ENCODE peak calls at places on chromosomes 2 and 18, in nine cellular contexts. K is aorta; P is hepatic stellate cell; Q is HEK293T; W is NCI-H345; L is Kasumi-1; I is posterior vena cava; R is activated T-cell treated with anti-CD3 and anti-CD28 coated beads for 1 hour; T is stimulated activated CD4-positive, alpha-beta T cell treated with anti-CD3 and anti-CD28 coated beads, Interleukin-15, amount 100 ng/mL, for 1 hour. H is an unnamed sample.

GRCh38 chr18:43893001-43893637 is 615.8 kb upstream of the SYT4 start:
- DNase-seq in K (no peak), P (peak; percentile 8), Q (no peak), W (no peak), L (no peak), I (no peak), R (no peak), T (no peak), H (no peak)

GRCh38 chr18:79789091-79789891 is 8.4 kb upstream of the KCNG2 start:
- DNase-seq in K (peak; percentile 38), P (no peak), Q (no peak), W (no peak), L (no peak), I (peak; percentile 47), R (no peak), T (no peak), H (no peak)

GRCh38 chr18:35376393-35376741 is 770 bp downstream of the ZNF396 start:
- DNase-seq in K (peak; percentile 68), P (no peak), Q (no peak), W (peak; percentile 24), L (peak; percentile 8), I (peak; percentile 85), R (no peak), T (no peak), H (peak; percentile 70)

GRCh38 chr2:189370719-189371118 is 70.6 kb upstream of the WDR75 start:
- DNase-seq in K (peak; percentile 54), P (no peak), Q (no peak), W (no peak), L (no peak), I (no peak), R (no peak), T (no peak), H (no peak)

GRCh38 chr18:36692331-36692730 is 136.5 kb downstream of the TPGS2 start:
- DNase-seq in K (no peak), P (no peak), Q (peak; percentile 1), W (no peak), L (no peak), I (no peak), R (no peak), T (no peak), H (no peak)

GRCh38 chr2:11692966-11693521 is 23.0 kb upstream of the NTSR2 start:
- DNase-seq in K (no peak), P (peak; percentile 75), Q (peak; percentile 75), W (peak; percentile 75), L (peak; percentile 82), I (no peak), R (peak; percentile 45), T (no peak), H (peak; percentile 43)

GRCh38 chr18:79949571-79950439 is 1.6 kb downstream of the SLC66A2 start:
- DNase-seq in K (peak; percentile 80), P (no peak), Q (no peak), W (no peak), L (peak; percentile 95), I (peak; percentile 85), R (no peak), T (no peak), H (peak; percentile 96)

GRCh38 chr2:124283090-124283489 is 258.0 kb downstream of the CNTNAP5 start:
- DNase-seq in K (no peak), P (no peak), Q (no peak), W (peak; percentile 48), L (no peak), I (no peak), R (no peak), T (no peak), H (no peak)

GRCh38 chr2:200585730-200586643 is at the start of gene AOX1:
- DNase-seq in K (peak; percentile 62), P (peak; percentile 31), Q (no peak), W (peak; percentile 42), L (no peak), I (peak; percentile 92), R (peak; percentile 6), T (no peak), H (no peak)

GRCh38 chr18:45670281-45670962 is 53.6 kb upstream of the SLC14A1 start:
- DNase-seq in K (no peak), P (peak; percentile 50), Q (no peak), W (no peak), L (peak; percentile 86), I (peak; percentile 83), R (no peak), T (no peak), H (peak; percentile 88)

GRCh38 chr2:15784106-15784885 is 156.1 kb upstream of the MYCN start:
- DNase-seq in K (no peak), P (no peak), Q (no peak), W (no peak), L (no peak), I (peak; percentile 72), R (no peak), T (no peak), H (no peak)

GRCh38 chr2:186543561-186544131 is 46.2 kb upstream of the ITGAV start:
- DNase-seq in K (no peak), P (peak; percentile 7), Q (no peak), W (no peak), L (no peak), I (no peak), R (no peak), T (no peak), H (no peak)

GRCh38 chr2:113050921-113051895 is 1.5 kb downstream of the IL36B start:
- DNase-seq in K (no peak), P (no peak), Q (no peak), W (no peak), L (no peak), I (no peak), R (no peak), T (no peak), H (no peak)

GRCh38 chr2:218853766-218854165 is 5.8 kb upstream of the WNT6 start:
- DNase-seq in K (no peak), P (no peak), Q (no peak), W (no peak), L (no peak), I (peak; percentile 25), R (no peak), T (no peak), H (peak; percentile 92)

GRCh38 chr2:123513351-123513750 is 511.7 kb upstream of the CNTNAP5 start:
- DNase-seq in K (no peak), P (no peak), Q (no peak), W (no peak), L (no peak), I (no peak), R (no peak), T (no peak), H (no peak)

GRCh38 chr2:241235859-241236593 is 47.5 kb downstream of the ANO7 start:
- DNase-seq in K (peak; percentile 41), P (no peak), Q (no peak), W (no peak), L (no peak), I (peak; percentile 60), R (no peak), T (no peak), H (no peak)

GRCh38 chr2:238180554-238180953 is 21.8 kb downstream of the ERFE start:
- DNase-seq in K (no peak), P (no peak), Q (no peak), W (no peak), L (no peak), I (no peak), R (no peak), T (no peak), H (no peak)

GRCh38 chr2:135629520-135629919 is 98.2 kb downstream of the R3HDM1 start:
- DNase-seq in K (no peak), P (no peak), Q (no peak), W (no peak), L (no peak), I (no peak), R (no peak), T (no peak), H (no peak)

GRCh38 chr18:56785006-56785405 is 133.8 kb downstream of the WDR7 start:
- DNase-seq in K (no peak), P (no peak), Q (no peak), W (no peak), L (no peak), I (no peak), R (no peak), T (no peak), H (no peak)

GRCh38 chr2:241854342-241855244 is 4.1 kb downstream of the PDCD1 start:
- DNase-seq in K (peak; percentile 40), P (no peak), Q (no peak), W (no peak), L (peak; percentile 53), I (peak; percentile 79), R (no peak), T (no peak), H (no peak)

GRCh38 chr2:128457716-128458115 is 139.0 kb upstream of the HS6ST1 start:
- DNase-seq in K (no peak), P (no peak), Q (no peak), W (no peak), L (no peak), I (peak; percentile 43), R (no peak), T (no peak), H (no peak)

GRCh38 chr2:12051831-12052230 is 305.4 kb downstream of the LPIN1 start:
- DNase-seq in K (no peak), P (peak; percentile 31), Q (no peak), W (no peak), L (no peak), I (no peak), R (no peak), T (no peak), H (no peak)

H was measured in MV-4-11.